ENCODE peak calls at places on chromosomes 6 and 20, in six cellular contexts. One of them, this sample, is unnamed.

GRCh38 chr6:92667843-92668242 is 751.5 kb downstream of the EPHA7 start:
- DNase-seq in stomach: no peak
- DNase-seq in ovary: no peak
- DNase-seq in gastrocnemius medialis: no peak
- DNase-seq in tibial artery: no peak
- DNase-seq in mammary epithelial cell: no peak
- DNase-seq in this sample: no peak

GRCh38 chr6:24774696-24775519 is at the start of gene GMNN:
- DNase-seq in stomach: peak; percentile 99
- DNase-seq in ovary: peak; percentile 99
- DNase-seq in gastrocnemius medialis: peak; percentile 95
- DNase-seq in tibial artery: peak; percentile 98
- DNase-seq in mammary epithelial cell: peak; percentile 93
- DNase-seq in this sample: peak; percentile 76

GRCh38 chr6:143123081-143123480 is 62.4 kb downstream of the AIG1 start:
- DNase-seq in stomach: no peak
- DNase-seq in ovary: no peak
- DNase-seq in gastrocnemius medialis: no peak
- DNase-seq in tibial artery: no peak
- DNase-seq in mammary epithelial cell: no peak
- DNase-seq in this sample: no peak

GRCh38 chr6:159981591-159982245 is 12.8 kb downstream of the IGF2R start:
- DNase-seq in stomach: peak; percentile 61
- DNase-seq in ovary: no peak
- DNase-seq in gastrocnemius medialis: no peak
- DNase-seq in tibial artery: peak; percentile 73
- DNase-seq in mammary epithelial cell: no peak
- DNase-seq in this sample: no peak

GRCh38 chr20:32134026-32134425 is 24.5 kb downstream of the TM9SF4 start:
- DNase-seq in stomach: no peak
- DNase-seq in ovary: no peak
- DNase-seq in gastrocnemius medialis: no peak
- DNase-seq in tibial artery: no peak
- DNase-seq in mammary epithelial cell: no peak
- DNase-seq in this sample: no peak

GRCh38 chr6:105793132-105793531 is 293.0 kb upstream of the PRDM1 start:
- DNase-seq in stomach: no peak
- DNase-seq in ovary: no peak
- DNase-seq in gastrocnemius medialis: no peak
- DNase-seq in tibial artery: no peak
- DNase-seq in mammary epithelial cell: no peak
- DNase-seq in this sample: no peak

GRCh38 chr20:16966276-16966880 is 218.2 kb downstream of the OTOR start:
- DNase-seq in stomach: no peak
- DNase-seq in ovary: no peak
- DNase-seq in gastrocnemius medialis: no peak
- DNase-seq in tibial artery: no peak
- DNase-seq in mammary epithelial cell: no peak
- DNase-seq in this sample: no peak

GRCh38 chr20:34074101-34074760 is 37.8 kb downstream of the EIF2S2 start:
- DNase-seq in stomach: no peak
- DNase-seq in ovary: no peak
- DNase-seq in gastrocnemius medialis: no peak
- DNase-seq in tibial artery: no peak
- DNase-seq in mammary epithelial cell: peak; percentile 50
- DNase-seq in this sample: peak; percentile 38

GRCh38 chr6:48110436-48111142 is 408 bp downstream of the PTCHD4 start:
- DNase-seq in stomach: no peak
- DNase-seq in ovary: no peak
- DNase-seq in gastrocnemius medialis: no peak
- DNase-seq in tibial artery: no peak
- DNase-seq in mammary epithelial cell: no peak
- DNase-seq in this sample: no peak

GRCh38 chr20:63915471-63915870 is 20.5 kb downstream of the DNAJC5 start:
- DNase-seq in stomach: peak; percentile 91
- DNase-seq in ovary: no peak
- DNase-seq in gastrocnemius medialis: no peak
- DNase-seq in tibial artery: no peak
- DNase-seq in mammary epithelial cell: no peak
- DNase-seq in this sample: no peak

GRCh38 chr6:46969206-46969605 is 47.5 kb upstream of the ADGRF5 start:
- DNase-seq in stomach: no peak
- DNase-seq in ovary: no peak
- DNase-seq in gastrocnemius medialis: no peak
- DNase-seq in tibial artery: no peak
- DNase-seq in mammary epithelial cell: peak; percentile 60
- DNase-seq in this sample: no peak

GRCh38 chr6:150546457-150546856 is 53.2 kb upstream of the PLEKHG1 start:
- DNase-seq in stomach: no peak
- DNase-seq in ovary: no peak
- DNase-seq in gastrocnemius medialis: no peak
- DNase-seq in tibial artery: no peak
- DNase-seq in mammary epithelial cell: no peak
- DNase-seq in this sample: no peak

GRCh38 chr20:50460608-50461268 is 49.4 kb upstream of the PTPN1 start:
- DNase-seq in stomach: peak; percentile 93
- DNase-seq in ovary: peak; percentile 87
- DNase-seq in gastrocnemius medialis: peak; percentile 90
- DNase-seq in tibial artery: peak; percentile 92
- DNase-seq in mammary epithelial cell: peak; percentile 73
- DNase-seq in this sample: peak; percentile 64

GRCh38 chr6:43916924-43917877 is 147.2 kb downstream of the VEGFA start:
- DNase-seq in stomach: peak; percentile 63
- DNase-seq in ovary: peak; percentile 33
- DNase-seq in gastrocnemius medialis: peak; percentile 49
- DNase-seq in tibial artery: peak; percentile 51
- DNase-seq in mammary epithelial cell: no peak
- DNase-seq in this sample: no peak

GRCh38 chr6:125469915-125470314 is 168.1 kb upstream of the HDDC2 start:
- DNase-seq in stomach: no peak
- DNase-seq in ovary: no peak
- DNase-seq in gastrocnemius medialis: no peak
- DNase-seq in tibial artery: no peak
- DNase-seq in mammary epithelial cell: no peak
- DNase-seq in this sample: peak; percentile 63

GRCh38 chr6:112100561-112100960 is 13.2 kb downstream of the FAM229B start:
- DNase-seq in stomach: no peak
- DNase-seq in ovary: no peak
- DNase-seq in gastrocnemius medialis: no peak
- DNase-seq in tibial artery: no peak
- DNase-seq in mammary epithelial cell: no peak
- DNase-seq in this sample: no peak

GRCh38 chr20:61725145-61725544 is 340.5 kb downstream of the TAF4 start:
- DNase-seq in stomach: no peak
- DNase-seq in ovary: no peak
- DNase-seq in gastrocnemius medialis: no peak
- DNase-seq in tibial artery: no peak
- DNase-seq in mammary epithelial cell: no peak
- DNase-seq in this sample: no peak

GRCh38 chr20:61723538-61724257 is 342.0 kb downstream of the TAF4 start:
- DNase-seq in stomach: no peak
- DNase-seq in ovary: no peak
- DNase-seq in gastrocnemius medialis: no peak
- DNase-seq in tibial artery: no peak
- DNase-seq in mammary epithelial cell: no peak
- DNase-seq in this sample: no peak

GRCh38 chr20:61725966-61726365 is 339.7 kb downstream of the TAF4 start:
- DNase-seq in stomach: no peak
- DNase-seq in ovary: no peak
- DNase-seq in gastrocnemius medialis: no peak
- DNase-seq in tibial artery: no peak
- DNase-seq in mammary epithelial cell: no peak
- DNase-seq in this sample: no peak

GRCh38 chr20:61722146-61722678 is 343.5 kb downstream of the TAF4 start:
- DNase-seq in stomach: no peak
- DNase-seq in ovary: no peak
- DNase-seq in gastrocnemius medialis: no peak
- DNase-seq in tibial artery: no peak
- DNase-seq in mammary epithelial cell: no peak
- DNase-seq in this sample: no peak

GRCh38 chr20:61724376-61724775 is 341.3 kb downstream of the TAF4 start:
- DNase-seq in stomach: no peak
- DNase-seq in ovary: no peak
- DNase-seq in gastrocnemius medialis: no peak
- DNase-seq in tibial artery: no peak
- DNase-seq in mammary epithelial cell: no peak
- DNase-seq in this sample: no peak
- TF ChIP-seq CTCF in stomach: no peak
- TF ChIP-seq CTCF in ovary: no peak
- TF ChIP-seq CTCF in gastrocnemius medialis: no peak
- TF ChIP-seq CTCF in tibial artery: no peak
- TF ChIP-seq CTCF in mammary epithelial cell: peak; percentile 45
- TF ChIP-seq CTCF in this sample: no peak

GRCh38 chr6:138106665-138107077 is 548 bp downstream of the PERP start:
- DNase-seq in stomach: no peak
- DNase-seq in ovary: no peak
- DNase-seq in gastrocnemius medialis: no peak
- DNase-seq in tibial artery: no peak
- DNase-seq in mammary epithelial cell: no peak
- DNase-seq in this sample: no peak

GRCh38 chr6:138105880-138106664 is 1.1 kb downstream of the PERP start:
- DNase-seq in stomach: no peak
- DNase-seq in ovary: no peak
- DNase-seq in gastrocnemius medialis: no peak
- DNase-seq in tibial artery: no peak
- DNase-seq in mammary epithelial cell: peak; percentile 61
- DNase-seq in this sample: peak; percentile 55

GRCh38 chr6:138105446-138105845 is 1.8 kb downstream of the PERP start:
- DNase-seq in stomach: no peak
- DNase-seq in ovary: no peak
- DNase-seq in gastrocnemius medialis: no peak
- DNase-seq in tibial artery: no peak
- DNase-seq in mammary epithelial cell: peak; percentile 93
- DNase-seq in this sample: peak; percentile 94

GRCh38 chr6:138103876-138104275 is 3.3 kb downstream of the PERP start:
- DNase-seq in stomach: no peak
- DNase-seq in ovary: no peak
- DNase-seq in gastrocnemius medialis: no peak
- DNase-seq in tibial artery: no peak
- DNase-seq in mammary epithelial cell: peak; percentile 70
- DNase-seq in this sample: peak; percentile 70

DNA sequence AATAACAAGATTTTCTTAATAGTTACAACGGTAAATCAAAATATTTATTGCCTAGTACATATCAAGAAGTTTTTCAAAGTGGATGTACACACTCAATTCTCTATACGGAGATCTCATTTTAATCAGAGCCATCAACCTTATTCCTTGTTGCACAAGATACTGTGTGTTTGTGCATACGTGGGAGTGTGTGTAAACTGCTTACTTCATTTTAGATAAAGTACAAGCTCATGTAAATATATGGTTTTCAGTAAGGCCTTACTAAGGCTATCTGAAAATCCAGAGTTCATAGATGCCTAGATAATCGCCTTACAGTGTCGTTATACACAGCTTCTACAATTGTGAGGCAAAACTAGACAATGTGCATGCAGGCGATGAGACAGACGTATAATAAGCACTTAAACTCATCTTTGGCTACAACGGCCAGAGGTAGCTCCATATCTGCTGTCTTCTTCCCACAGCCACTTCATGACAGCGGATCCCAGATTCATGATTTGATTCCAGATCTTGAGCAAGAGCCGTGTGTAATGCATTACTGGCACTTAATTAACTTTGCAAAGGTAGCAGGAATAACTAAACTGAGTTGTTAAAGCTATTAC is 2.5 kb downstream of the PERP start:
- DNase-seq in stomach: no peak
- DNase-seq in ovary: no peak
- DNase-seq in gastrocnemius medialis: no peak
- DNase-seq in tibial artery: no peak
- DNase-seq in mammary epithelial cell: peak; percentile 59
- DNase-seq in this sample: peak; percentile 47
- H3K4me3 ChIP-seq in stomach: peak overlapping the region; percentile 80
- H3K4me3 ChIP-seq in ovary: no peak overlapping the region
- H3K4me3 ChIP-seq in gastrocnemius medialis: no peak overlapping the region
- H3K4me3 ChIP-seq in tibial artery: no peak overlapping the region
- H3K4me3 ChIP-seq in mammary epithelial cell: peak overlapping the region; percentile 90
- H3K4me3 ChIP-seq in this sample: peak overlapping the region; percentile 88

GRCh38 chr6:1686117-1687098 is 76.7 kb downstream of the FOXC1 start:
- DNase-seq in stomach: peak; percentile 36
- DNase-seq in ovary: no peak
- DNase-seq in gastrocnemius medialis: no peak
- DNase-seq in tibial artery: peak; percentile 44
- DNase-seq in mammary epithelial cell: peak; percentile 96
- DNase-seq in this sample: peak; percentile 98
- TF ChIP-seq CTCF in stomach: no peak
- TF ChIP-seq CTCF in ovary: no peak
- TF ChIP-seq CTCF in gastrocnemius medialis: no peak
- TF ChIP-seq CTCF in tibial artery: peak; percentile 34
- TF ChIP-seq CTCF in mammary epithelial cell: peak; percentile 45
- TF ChIP-seq CTCF in this sample: peak; percentile 4

DNA sequence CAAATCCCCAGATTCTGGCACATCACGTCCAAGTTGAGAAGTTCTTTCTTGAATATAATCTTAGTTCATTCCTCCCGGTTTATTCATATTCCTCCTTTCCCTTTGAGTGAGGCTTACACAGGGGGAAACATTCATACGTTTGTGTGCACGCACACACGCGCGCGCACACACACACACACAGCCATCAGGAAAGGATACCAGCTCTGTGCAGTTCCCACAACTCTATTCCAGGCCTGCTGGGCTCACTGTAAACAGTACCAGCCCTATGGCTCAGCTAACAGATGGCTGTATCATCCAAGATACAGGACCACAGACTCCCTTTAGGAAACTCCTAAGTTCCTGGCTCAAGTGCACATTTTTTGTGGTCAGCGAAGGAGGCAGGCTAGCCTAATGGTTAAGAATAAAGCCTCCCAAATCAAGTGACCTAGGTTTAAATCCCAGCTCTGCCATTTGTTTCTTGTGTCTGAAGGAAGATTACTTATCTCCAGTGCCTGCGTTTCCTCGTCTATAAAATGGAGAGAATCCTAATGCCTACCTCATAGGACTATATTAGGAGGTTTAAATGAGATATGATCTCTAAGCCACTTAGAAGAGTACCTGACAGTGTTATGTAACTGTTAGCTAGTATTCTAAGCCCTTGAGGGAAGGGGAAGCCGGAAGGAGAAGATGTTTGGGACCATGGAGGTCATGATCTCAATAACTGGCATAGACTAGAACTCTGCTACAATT is 3.7 kb upstream of the TAF8 start:
- DNase-seq in stomach: no peak
- DNase-seq in ovary: no peak
- DNase-seq in gastrocnemius medialis: no peak
- DNase-seq in tibial artery: no peak
- DNase-seq in mammary epithelial cell: peak; percentile 35
- DNase-seq in this sample: no peak
- H3K4me3 ChIP-seq in stomach: peak overlapping the region; percentile 86
- H3K4me3 ChIP-seq in ovary: no peak overlapping the region
- H3K4me3 ChIP-seq in gastrocnemius medialis: peak overlapping the region; percentile 72
- H3K4me3 ChIP-seq in tibial artery: peak overlapping the region; percentile 72
- H3K4me3 ChIP-seq in mammary epithelial cell: peak overlapping the region; percentile 82
- H3K4me3 ChIP-seq in this sample: no peak overlapping the region